ENCODE peak calls at places on chromosomes 16 and 17, in ten cellular contexts. N is nucleus accumbens, Y is fibroblast of mammary gland, C is GM04504, F is glutamatergic neuron, W is T-helper 2 cell, X is T47D, U is fibroblast of the conjunctiva, S is suprapubic skin, P is DMS153. B is an unnamed sample.

GRCh38 chr16:84774810-84775209 is 45.0 kb upstream of the CRISPLD2 start:
- DNase-seq in C (peak), X (no peak), Y (peak), W (no peak), N (no peak), P (no peak), F (no peak), S (no peak), U (peak), B (no peak)

GRCh38 chr17:38943607-38944006 is 18.2 kb downstream of the LASP1NB start:
- DNase-seq in U (no peak), X (no peak), F (no peak), C (no peak), S (no peak), W (no peak), Y (no peak), P (peak), N (no peak), B (no peak)

GRCh38 chr17:47720754-47721533 is 12.1 kb upstream of the TBX21 start:
- DNase-seq in X (peak), C (no peak), Y (no peak), N (no peak), U (no peak), W (no peak), P (no peak), F (no peak), S (no peak), B (peak)

GRCh38 chr16:2962334-2963073 is 1.6 kb upstream of the KREMEN2 start:
- DNase-seq in X (no peak), U (no peak), N (no peak), Y (no peak), W (no peak), S (no peak), C (no peak), P (no peak), F (no peak), B (no peak)

GRCh38 chr16:67390816-67391423 is 2.4 kb downstream of the TPPP3 start:
- DNase-seq in W (no peak), S (peak), N (no peak), P (no peak), X (no peak), C (no peak), U (no peak), Y (no peak), F (no peak), B (no peak)

GRCh38 chr17:40071720-40072480 is 9.1 kb downstream of the THRA start:
- DNase-seq in X (peak), N (peak), P (peak), F (no peak), C (no peak), S (no peak), W (no peak), U (no peak), Y (no peak), B (no peak)

GRCh38 chr17:74677558-74678466 is 34.9 kb downstream of the CD300LF start:
- DNase-seq in W (no peak), S (no peak), P (peak), F (peak), X (no peak), Y (peak), U (no peak), C (no peak), N (no peak), B (no peak)

GRCh38 chr17:50916708-50917417 is 50.7 kb upstream of the TOB1 start:
- DNase-seq in C (no peak), X (no peak), P (no peak), Y (peak), N (no peak), S (no peak), F (no peak), W (no peak), U (no peak), B (no peak)

GRCh38 chr17:13362341-13363122 is 239.2 kb downstream of the HS3ST3A1 start:
- DNase-seq in N (no peak), W (no peak), S (no peak), F (no peak), X (no peak), P (no peak), C (peak), U (no peak), Y (peak), B (no peak)

GRCh38 chr16:4696905-4697866 is 3.8 kb downstream of the NUDT16L1 start:
- DNase-seq in Y (no peak), F (no peak), S (no peak), W (no peak), U (no peak), N (no peak), X (no peak), C (no peak), P (no peak), B (no peak)

GRCh38 chr17:77933777-77934398 is 24.6 kb upstream of the TNRC6C start:
- DNase-seq in W (no peak), P (no peak), X (peak), N (no peak), Y (no peak), U (no peak), F (no peak), C (no peak), S (no peak), B (no peak)

GRCh38 chr16:87383522-87384161 is at the start of gene FBXO31:
- DNase-seq in N (peak), S (peak), U (peak), P (peak), F (peak), W (peak), Y (peak), C (peak), X (peak), B (peak)

GRCh38 chr16:86095131-86095752 is 196.3 kb downstream of the IRF8 start:
- DNase-seq in X (no peak), C (no peak), F (no peak), S (peak), W (no peak), U (no peak), Y (no peak), N (no peak), P (no peak), B (no peak)

GRCh38 chr16:63130942-63131341 is 1094.7 kb upstream of the CDH8 start:
- DNase-seq in C (no peak), P (no peak), S (no peak), X (no peak), Y (no peak), W (no peak), U (no peak), F (no peak), N (no peak), B (no peak)

GRCh38 chr16:49465661-49466528 is 92.3 kb downstream of the C16orf78 start:
- DNase-seq in P (no peak), W (no peak), N (no peak), C (no peak), X (no peak), Y (no peak), S (peak), F (no peak), U (no peak), B (no peak)

GRCh38 chr16:85754403-85754802 is 3.5 kb upstream of the C16orf74 start:
- DNase-seq in U (no peak), F (no peak), P (peak), W (no peak), S (no peak), X (peak), C (no peak), Y (no peak), N (no peak), B (no peak)

GRCh38 chr17:13353590-13353989 is 248.1 kb downstream of the HS3ST3A1 start:
- DNase-seq in X (no peak), N (no peak), C (no peak), Y (peak), F (no peak), P (no peak), W (no peak), S (peak), U (no peak), B (no peak)

GRCh38 chr17:52751051-52751450 is 592.5 kb upstream of the CA10 start:
- DNase-seq in Y (no peak), P (peak), X (no peak), W (no peak), F (no peak), U (no peak), C (no peak), N (no peak), S (no peak), B (no peak)

GRCh38 chr17:75343007-75343406 is 53.8 kb upstream of the SLC25A19 start:
- DNase-seq in U (no peak), Y (no peak), C (no peak), X (no peak), S (no peak), F (no peak), W (no peak), P (no peak), N (no peak), B (no peak)

GRCh38 chr17:82064433-82065192 is 991 bp downstream of the DUS1L start:
- DNase-seq in Y (no peak), U (no peak), F (no peak), X (no peak), C (no peak), P (no peak), S (no peak), N (no peak), W (no peak), B (no peak)

GRCh38 chr17:30939059-30939689 is 17.4 kb downstream of the ADAP2 start:
- DNase-seq in W (no peak), Y (no peak), P (no peak), F (no peak), C (no peak), S (no peak), N (no peak), X (no peak), U (no peak), B (no peak)

GRCh38 chr16:14071576-14072271 is 605 bp downstream of the MRTFB start:
- DNase-seq in U (no peak), X (no peak), N (no peak), F (no peak), C (no peak), W (no peak), S (no peak), P (no peak), Y (no peak), B (no peak)

GRCh38 chr17:50946891-50947843 is 81.0 kb upstream of the TOB1 start:
- DNase-seq in P (no peak), X (peak), C (no peak), S (peak), F (no peak), N (no peak), U (no peak), Y (no peak), W (no peak), B (no peak)

GRCh38 chr17:57892820-57893595 is 43.2 kb upstream of the MRPS23 start:
- DNase-seq in X (peak), P (peak), Y (peak), S (peak), F (peak), N (peak), U (peak), W (no peak), C (peak), B (peak)

GRCh38 chr17:43016216-43016615 is 6.0 kb downstream of the VAT1 start:
- DNase-seq in S (no peak), Y (no peak), X (no peak), F (no peak), P (no peak), C (no peak), W (no peak), N (no peak), U (no peak), B (no peak)

GRCh38 chr16:77613115-77613514 is 109.2 kb upstream of the NUDT7 start:
- DNase-seq in S (no peak), N (no peak), X (no peak), W (no peak), F (no peak), Y (peak), C (no peak), P (no peak), U (no peak), B (no peak)

GRCh38 chr16:63466-63865 is 9.0 kb downstream of the RHBDF1 start:
- DNase-seq in Y (no peak), U (no peak), N (no peak), S (no peak), F (no peak), C (no peak), X (no peak), W (no peak), P (no peak), B (no peak)

GRCh38 chr16:81558444-81559175 is 114.0 kb downstream of the CMIP start:
- DNase-seq in C (no peak), N (no peak), F (no peak), W (no peak), U (no peak), P (peak), S (no peak), X (no peak), Y (no peak), B (no peak)

GRCh38 chr17:55496094-55496881 is 15.0 kb downstream of the SMIM36 start:
- DNase-seq in U (peak), S (no peak), P (no peak), Y (peak), F (no peak), X (no peak), W (no peak), N (no peak), C (no peak), B (no peak)

GRCh38 chr17:15157051-15157450 is 108.1 kb downstream of the PMP22 start:
- DNase-seq in X (no peak), Y (peak), C (no peak), P (no peak), S (no peak), W (no peak), N (no peak), F (no peak), U (no peak), B (no peak)

GRCh38 chr17:76862079-76862478 is 6.1 kb upstream of the MGAT5B start:
- DNase-seq in P (no peak), X (no peak), C (no peak), U (no peak), W (no peak), Y (no peak), S (no peak), F (no peak), N (no peak), B (no peak)

GRCh38 chr17:8436169-8436932 is 667 bp downstream of the NDEL1 start:
- DNase-seq in U (peak), W (peak), P (no peak), N (peak), S (peak), C (peak), Y (peak), F (peak), X (peak), B (peak)

GRCh38 chr16:3642397-3643094 is 11.9 kb upstream of the DNASE1 start:
- DNase-seq in Y (peak), C (no peak), F (peak), X (peak), S (peak), N (no peak), W (no peak), U (no peak), P (peak), B (peak)

B was measured in WTC11.